ENCODE peak calls at places on chromosomes 16 and 17, in six cellular contexts. O is cardiac fibroblast, Z is psoas muscle, W is heart right ventricle, Y is fibroblast of lung, P is tibial nerve. J is an unnamed sample.

GRCh38 chr17:78235885-78236284 is 4.5 kb downstream of the TMEM235 start:
- DNase-seq in Z (no peak), Y (no peak), P (no peak), O (no peak), W (no peak), J (no peak)

GRCh38 chr17:36850794-36851193 is 86.5 kb upstream of the LHX1 start:
- DNase-seq in Z (no peak), O (peak), P (no peak), Y (peak), W (no peak), J (no peak)

GRCh38 chr17:51120357-51120738 is 320 bp downstream of the SPAG9 start:
- DNase-seq in O (no peak), Y (peak), P (peak), Z (no peak), W (no peak), J (no peak)

GRCh38 chr17:48795444-48796162 is 21.4 kb downstream of the TTLL6 start:
- DNase-seq in O (peak), W (no peak), Y (peak), Z (no peak), P (no peak), J (no peak)

GRCh38 chr16:84055366-84055765 is 12.8 kb upstream of the SLC38A8 start:
- DNase-seq in Z (peak), Y (peak), P (no peak), W (peak), O (peak), J (no peak)

GRCh38 chr17:81036128-81036891 is 1.4 kb downstream of the BAIAP2 start:
- DNase-seq in Z (peak), W (no peak), Y (peak), O (no peak), P (no peak), J (no peak)

GRCh38 chr16:86289304-86289703 is 221.0 kb upstream of the FOXF1 start:
- DNase-seq in P (no peak), O (no peak), Z (no peak), Y (no peak), W (no peak), J (no peak)

GRCh38 chr17:83200231-83200699 is 120.9 kb downstream of the METRNL start:
- DNase-seq in O (no peak), Z (peak), P (peak), W (peak), Y (peak), J (peak)

GRCh38 chr17:41325611-41326010 is 10.1 kb upstream of the KRTAP17-1 start:
- DNase-seq in Z (no peak), W (no peak), Y (no peak), O (no peak), P (no peak), J (no peak)

GRCh38 chr16:75294773-75295172 is 43.3 kb upstream of the BCAR1 start:
- DNase-seq in O (no peak), Y (no peak), W (no peak), Z (no peak), P (no peak), J (no peak)

GRCh38 chr17:41667280-41668008 is 21.2 kb upstream of the EIF1 start:
- DNase-seq in Y (no peak), W (no peak), O (no peak), P (no peak), Z (peak), J (no peak)

GRCh38 chr16:9603316-9603715 is 511.9 kb downstream of the HAPSTR1 start:
- DNase-seq in O (no peak), W (no peak), P (no peak), Y (no peak), Z (no peak), J (no peak)

GRCh38 chr17:77456951-77457548 is 316.3 kb downstream of the SEC14L1 start:
- DNase-seq in O (no peak), P (no peak), Y (no peak), W (no peak), Z (no peak), J (no peak)

GRCh38 chr16:11188801-11189740 is 66.9 kb downstream of the SOCS1 start:
- DNase-seq in Z (no peak), O (no peak), P (no peak), Y (no peak), W (no peak), J (no peak)

GRCh38 chr17:59154721-59155438 is at the start of gene SKA2:
- DNase-seq in O (no peak), Y (no peak), W (peak), Z (peak), P (peak), J (peak)

GRCh38 chr16:88883946-88884345 is 17.5 kb upstream of the PABPN1L start:
- DNase-seq in Z (peak), O (no peak), Y (no peak), W (no peak), P (no peak), J (no peak)

GRCh38 chr17:80701730-80702129 is 157.1 kb downstream of the RPTOR start:
- DNase-seq in P (no peak), W (no peak), O (no peak), Z (no peak), Y (no peak), J (no peak)

GRCh38 chr16:82758904-82759303 is 132.1 kb downstream of the CDH13 start:
- DNase-seq in P (no peak), O (no peak), Z (no peak), W (no peak), Y (no peak), J (no peak)

GRCh38 chr17:2691069-2691871 is 20.3 kb downstream of the CLUH start:
- DNase-seq in Y (no peak), Z (no peak), O (no peak), P (no peak), W (peak), J (peak)

GRCh38 chr17:44775838-44776621 is 17.2 kb downstream of the ADAM11 start:
- DNase-seq in P (peak), O (no peak), Z (no peak), Y (no peak), W (no peak), J (no peak)

GRCh38 chr16:27582883-27583282 is 32.9 kb downstream of the KATNIP start:
- DNase-seq in W (no peak), P (no peak), O (no peak), Y (no peak), Z (no peak), J (no peak)

GRCh38 chr16:26765087-26765486 is 301.6 kb upstream of the C16orf82 start:
- DNase-seq in O (no peak), Z (no peak), W (no peak), Y (no peak), P (no peak), J (no peak)

DNA sequence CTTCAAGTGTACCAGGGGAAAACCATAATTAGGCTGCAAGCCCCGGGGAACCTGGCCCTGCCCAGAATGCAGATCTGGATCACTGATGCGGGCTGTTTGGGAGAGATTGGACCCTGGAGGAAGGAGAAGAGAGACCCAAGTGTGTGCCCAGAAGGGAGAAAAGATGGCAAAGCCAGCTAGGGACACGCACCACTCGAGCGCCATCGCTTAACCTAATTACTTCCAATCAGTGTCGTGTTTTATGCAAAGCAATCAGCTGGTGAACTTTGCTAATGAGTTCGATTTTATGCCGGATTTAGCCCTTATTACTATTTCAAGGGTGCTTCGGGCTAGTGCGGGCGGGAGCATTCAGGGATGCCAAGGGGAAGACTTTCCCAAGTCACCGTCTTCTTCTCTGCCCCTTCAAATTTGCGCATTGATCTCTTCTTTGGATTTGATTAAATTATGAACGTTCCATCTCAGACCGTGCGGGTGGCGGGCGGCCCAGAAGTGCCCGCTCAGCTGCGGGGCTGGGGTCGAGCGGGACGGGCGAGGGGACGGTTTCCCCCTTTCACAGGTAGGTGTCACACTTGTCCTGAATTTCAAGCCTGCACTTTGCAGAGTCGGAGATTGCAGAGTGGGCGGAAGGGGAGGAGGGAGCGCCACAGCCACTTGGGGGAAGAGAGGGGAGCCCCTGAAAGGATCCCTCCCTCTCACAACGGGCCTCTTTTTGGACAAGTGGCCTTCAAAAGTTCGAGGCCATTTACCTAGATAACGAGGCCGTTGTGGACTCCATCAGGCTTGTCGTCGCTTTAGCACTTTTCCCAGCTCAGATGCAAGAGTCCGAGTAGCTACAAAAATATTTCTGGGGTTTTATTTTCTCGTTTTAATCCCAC is 4.1 kb downstream of the IRX5 start:
- DNase-seq in P (no peak), Y (peak), W (peak), O (no peak), Z (peak), J (no peak)
- TF ChIP-seq CTCF in P (no peak), Y (no peak), W (peak), O (no peak), Z (peak), J (no peak)

GRCh38 chr17:5638596-5638995 is 54.3 kb upstream of the NLRP1 start:
- DNase-seq in Y (no peak), Z (no peak), P (no peak), O (no peak), W (no peak), J (no peak)

GRCh38 chr17:5644065-5644464 is 59.8 kb upstream of the NLRP1 start:
- DNase-seq in Z (no peak), Y (no peak), O (no peak), P (no peak), W (no peak), J (no peak)

GRCh38 chr17:5640726-5641125 is 56.4 kb upstream of the NLRP1 start:
- DNase-seq in P (no peak), Z (no peak), W (no peak), O (no peak), Y (no peak), J (no peak)

DNA sequence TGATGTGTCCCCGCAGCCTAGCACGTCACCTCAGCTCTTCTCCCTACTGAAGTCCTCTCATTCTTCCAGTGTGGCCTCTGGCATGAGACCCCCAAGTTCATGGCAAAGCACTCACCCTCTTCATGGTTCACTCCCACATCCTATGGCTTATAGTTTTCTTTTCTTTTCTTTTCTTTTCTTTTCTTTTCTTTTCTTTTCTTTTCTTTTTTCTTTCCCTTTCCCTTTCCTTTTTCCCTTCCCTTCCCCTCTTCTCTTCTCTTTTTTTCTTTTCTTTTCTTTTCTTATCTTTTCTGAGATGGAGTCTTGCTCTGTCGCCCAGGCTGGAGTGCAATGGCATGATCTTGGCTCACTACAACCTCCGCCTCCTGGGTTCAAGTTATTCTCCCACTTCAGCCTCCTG is 58.4 kb upstream of the NLRP1 start:
- DNase-seq in W (no peak), Y (no peak), P (no peak), O (no peak), Z (no peak), J (no peak)
- TF ChIP-seq CTCF in W (no peak), Y (no peak), P (no peak), O (no peak), Z (no peak), J (no peak)

GRCh38 chr16:21950782-21951521 is 2.2 kb upstream of the UQCRC2 start:
- DNase-seq in P (peak), W (no peak), O (peak), Y (peak), Z (no peak), J (no peak)
- TF ChIP-seq CTCF in P (no peak), W (peak), O (peak), Y (peak), Z (peak), J (no peak)

GRCh38 chr16:2603165-2604015 is 65.6 kb downstream of the PDPK1 start:
- DNase-seq in Z (peak), Y (peak), W (peak), P (peak), O (peak), J (peak)
- TF ChIP-seq CTCF in Z (no peak), Y (no peak), W (no peak), P (peak), O (no peak), J (no peak)

GRCh38 chr16:66551362-66551761 is 1.0 kb upstream of the CKLF start:
- DNase-seq in W (no peak), Y (peak), O (no peak), Z (no peak), P (no peak), J (no peak)
- TF ChIP-seq CTCF in W (no peak), Y (peak), O (peak), Z (peak), P (no peak), J (no peak)

GRCh38 chr16:87461466-87461975 is 31.3 kb downstream of the ZCCHC14 start:
- DNase-seq in P (peak), W (peak), Z (peak), O (peak), Y (peak), J (no peak)
- TF ChIP-seq CTCF in P (no peak), W (peak), Z (peak), O (peak), Y (no peak), J (no peak)

DNA sequence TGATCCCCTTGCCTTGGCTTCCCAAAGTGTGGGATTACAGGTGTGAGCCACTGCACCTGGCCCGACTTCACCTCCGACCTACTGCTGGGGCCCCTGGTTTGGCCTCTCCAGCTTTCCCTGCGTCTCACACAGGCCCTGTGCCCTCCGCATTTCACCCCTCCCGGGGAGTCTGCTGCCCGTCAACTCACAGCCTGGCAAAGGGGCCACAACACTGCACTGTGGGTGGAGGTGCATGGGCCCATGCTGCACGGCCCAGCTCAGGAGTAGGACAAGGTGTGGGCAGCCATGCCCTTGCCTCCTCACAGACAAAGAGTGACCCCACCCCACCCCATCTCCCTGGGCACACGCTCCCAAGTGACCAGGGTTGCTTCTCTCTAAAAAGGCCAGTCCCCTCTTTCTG is 12.6 kb upstream of the TBX2 start:
- DNase-seq in P (no peak), Y (no peak), W (no peak), O (no peak), Z (peak), J (no peak)
- TF ChIP-seq CTCF in P (no peak), Y (no peak), W (no peak), O (no peak), Z (no peak), J (no peak)

DNA sequence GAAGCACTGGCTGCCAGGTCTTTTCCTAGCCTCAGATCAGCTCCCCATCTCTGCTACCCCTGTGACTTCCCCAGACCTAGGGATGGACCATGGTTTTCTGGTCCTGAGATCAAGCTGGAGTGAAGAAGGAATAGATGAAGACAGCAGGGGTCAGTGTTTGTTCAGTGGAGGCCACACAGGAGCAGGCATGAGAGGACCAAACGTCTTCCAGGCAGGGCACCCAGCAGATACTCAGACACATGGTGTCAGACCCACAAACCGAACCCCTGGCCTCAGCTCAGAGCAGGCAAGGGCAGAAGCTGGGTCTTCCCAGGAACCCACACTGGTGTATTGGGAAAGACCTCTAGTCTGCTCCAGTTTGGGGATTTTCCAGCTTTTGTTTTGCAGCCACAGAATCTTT is 189.7 kb downstream of the IRX5 start:
- DNase-seq in Z (no peak), O (no peak), Y (no peak), P (no peak), W (peak), J (no peak)
- TF ChIP-seq CTCF in Z (peak), O (no peak), Y (no peak), P (no peak), W (peak), J (no peak)

DNA sequence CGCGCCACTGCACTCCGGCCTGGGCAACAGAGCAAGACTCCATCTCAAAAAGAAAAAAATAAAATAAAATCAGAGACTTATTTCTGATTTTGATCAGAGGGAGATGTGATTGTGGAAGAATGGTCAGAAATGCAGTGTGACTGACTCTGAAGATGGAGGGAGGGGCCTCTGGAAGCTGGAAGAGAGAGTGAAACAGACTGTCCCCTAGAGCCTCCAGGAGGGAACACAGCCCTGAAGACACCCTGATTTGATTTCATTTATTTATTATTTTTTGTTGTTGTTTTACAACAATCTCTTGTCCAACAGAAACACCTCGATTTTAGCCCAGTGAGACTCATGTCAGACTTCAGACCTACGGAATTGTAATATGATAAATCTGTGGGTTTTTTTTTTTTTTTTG is 26.1 kb downstream of the BCL7C start:
- DNase-seq in W (no peak), P (no peak), Z (no peak), Y (no peak), O (peak), J (no peak)
- TF ChIP-seq CTCF in W (no peak), P (no peak), Z (no peak), Y (peak), O (peak), J (no peak)

J was measured in omental fat pad.